ENCODE peak calls at places on chromosomes 6 and 20, in four cellular contexts. B is RWPE2, H is fibroblast of the conjunctiva, I is left ventricle myocardium inferior. L is an unnamed sample.

GRCh38 chr6:45577836-45578504 is 200.2 kb upstream of the SUPT3H start:
- DNase-seq in B (no peak), H (no peak), I (no peak), L (peak; percentile 32)

GRCh38 chr20:63025534-63026331 is 19.0 kb upstream of the BHLHE23 start:
- DNase-seq in B (peak; percentile 86), H (no peak), I (peak; percentile 11), L (peak; percentile 5)

GRCh38 chr6:1625352-1625773 is 15.6 kb downstream of the FOXC1 start:
- DNase-seq in B (no peak), H (no peak), I (no peak), L (no peak)

GRCh38 chr6:46687619-46688097 is at the start of gene TDRD6:
- DNase-seq in B (peak; percentile 35), H (no peak), I (no peak), L (no peak)

GRCh38 chr6:150631283-150631981 is 31.7 kb downstream of the PLEKHG1 start:
- DNase-seq in B (no peak), H (no peak), I (no peak), L (no peak)

GRCh38 chr20:381581-382290 is 1.2 kb downstream of the TRIB3 start:
- DNase-seq in B (peak; percentile 89), H (peak; percentile 76), I (peak; percentile 66), L (peak; percentile 80)

GRCh38 chr20:49602370-49603208 is 34.7 kb upstream of the PTGIS start:
- DNase-seq in B (no peak), H (no peak), I (no peak), L (no peak)

GRCh38 chr20:59933296-59933848 is at the start of gene SYCP2:
- DNase-seq in B (peak; percentile 84), H (no peak), I (peak; percentile 67), L (no peak)

GRCh38 chr20:4898282-4898681 is 103.0 kb downstream of the SLC23A2 start:
- DNase-seq in B (peak; percentile 96), H (peak; percentile 51), I (peak; percentile 29), L (peak; percentile 39)

GRCh38 chr20:33751775-33752174 is 20.0 kb downstream of the ZNF341 start:
- DNase-seq in B (no peak), H (no peak), I (no peak), L (no peak)

GRCh38 chr6:24078200-24078599 is 47.8 kb upstream of the NRSN1 start:
- DNase-seq in B (no peak), H (peak; percentile 16), I (no peak), L (no peak)

GRCh38 chr6:38909020-38909730 is 139.4 kb upstream of the GLP1R start:
- DNase-seq in B (no peak), H (no peak), I (no peak), L (no peak)

GRCh38 chr20:11544029-11544678 is 373.5 kb upstream of the BTBD3 start:
- DNase-seq in B (no peak), H (peak; percentile 47), I (no peak), L (peak; percentile 28)

GRCh38 chr6:15943423-15943822 is 185.5 kb upstream of the MYLIP start:
- DNase-seq in B (no peak), H (no peak), I (no peak), L (no peak)

GRCh38 chr6:43830775-43831174 is 60.8 kb downstream of the VEGFA start:
- DNase-seq in B (no peak), H (no peak), I (no peak), L (no peak)

L was measured in AG09319.